ENCODE peak calls at places on chromosome 20, in seven cellular contexts. N is naive thymus-derived CD4-positive, alpha-beta T cell; E is lung; V is heart right ventricle; K is CD4-positive, alpha-beta memory T cell; I is CD8-positive, alpha-beta T cell; Q is OCI-LY7. S is an unnamed sample. For H3K36me3, the result is how much of the 10 kb centered on the place peaks cover.

GRCh38 chr20:43409041-43409913 is 48.4 kb upstream of the SRSF6 start:
- DNase-seq in N (no peak), E (no peak), V (no peak), K (no peak), I (no peak), Q (peak), S (peak)

GRCh38 chr20:57663241-57663640 is 43.0 kb upstream of the ZBP1 start:
- DNase-seq in N (no peak), E (no peak), V (no peak), K (no peak), I (no peak), Q (no peak), S (no peak)

GRCh38 chr20:37706298-37706697 is 12.5 kb downstream of the CTNNBL1 start:
- DNase-seq in N (no peak), E (no peak), V (no peak), K (no peak), I (no peak), Q (no peak), S (no peak)

GRCh38 chr20:57934007-57934805 is 224.4 kb upstream of the PMEPA1 start:
- DNase-seq in N (no peak), E (no peak), V (no peak), K (no peak), I (no peak), Q (no peak), S (no peak)

GRCh38 chr20:34390769-34391447 is 27.8 kb downstream of the ITCH start:
- DNase-seq in N (no peak), E (peak), V (no peak), K (no peak), I (peak), Q (no peak), S (peak)

GRCh38 chr20:14235355-14235754 is 102.1 kb downstream of the FLRT3 start:
- DNase-seq in N (no peak), E (no peak), V (no peak), K (no peak), I (no peak), Q (no peak), S (no peak)

GRCh38 chr20:20603339-20603990 is 109.0 kb downstream of the RALGAPA2 start:
- DNase-seq in N (no peak), E (no peak), V (no peak), K (peak), I (no peak), Q (peak), S (peak)

GRCh38 chr20:40938020-40938419 is 90.6 kb upstream of the TOP1 start:
- DNase-seq in N (no peak), E (no peak), V (no peak), K (no peak), I (no peak), Q (peak), S (no peak)

GRCh38 chr20:37265152-37265551 is 3.5 kb upstream of the GHRH start:
- DNase-seq in N (no peak), E (no peak), V (no peak), K (no peak), I (no peak), Q (peak), S (no peak)

GRCh38 chr20:10922521-10922920 is 248.7 kb upstream of the JAG1 start:
- DNase-seq in N (no peak), E (no peak), V (no peak), K (no peak), I (no peak), Q (no peak), S (no peak)

GRCh38 chr20:826695-827323 is 6.7 kb upstream of the FAM110A start:
- DNase-seq in N (no peak), E (no peak), V (no peak), K (no peak), I (no peak), Q (no peak), S (no peak)

GRCh38 chr20:14319704-14320103 is 17.7 kb downstream of the FLRT3 start:
- DNase-seq in N (no peak), E (no peak), V (no peak), K (no peak), I (no peak), Q (no peak), S (no peak)

GRCh38 chr20:22554391-22554790 is 30.0 kb downstream of the FOXA2 start:
- DNase-seq in N (no peak), E (no peak), V (no peak), K (no peak), I (no peak), Q (no peak), S (no peak)

GRCh38 chr20:38049800-38050199 is 16.3 kb downstream of the RPRD1B start:
- DNase-seq in N (no peak), E (no peak), V (no peak), K (no peak), I (no peak), Q (no peak), S (no peak)

GRCh38 chr20:38242848-38243449 is 17.6 kb downstream of the KIAA1755 start:
- DNase-seq in N (no peak), E (no peak), V (no peak), K (no peak), I (no peak), Q (peak), S (peak)

GRCh38 chr20:830011-830521 is 3.4 kb upstream of the FAM110A start:
- DNase-seq in N (no peak), E (no peak), V (no peak), K (no peak), I (no peak), Q (no peak), S (no peak)

GRCh38 chr20:37095108-37095608 is 639 bp downstream of the RBL1 start:
- DNase-seq in N (peak), E (no peak), V (no peak), K (peak), I (peak), Q (peak), S (peak)

GRCh38 chr20:39326050-39326449 is 363.9 kb downstream of the DHX35 start:
- DNase-seq in N (no peak), E (no peak), V (no peak), K (no peak), I (no peak), Q (no peak), S (no peak)

GRCh38 chr20:10428008-10428407 is 6.0 kb downstream of the MKKS start:
- DNase-seq in N (no peak), E (no peak), V (no peak), K (no peak), I (no peak), Q (no peak), S (no peak)

GRCh38 chr20:57793421-57793820 is 83.6 kb upstream of the PMEPA1 start:
- DNase-seq in N (no peak), E (no peak), V (no peak), K (no peak), I (no peak), Q (no peak), S (no peak)

GRCh38 chr20:3889489-3890409 is 562 bp downstream of the PANK2 start:
- DNase-seq in N (peak), E (peak), V (peak), K (peak), I (peak), Q (peak), S (peak)

GRCh38 chr20:17969884-17970409 is 1.1 kb downstream of the MGME1 start:
- DNase-seq in N (peak), E (peak), V (no peak), K (peak), I (peak), Q (peak), S (no peak)

GRCh38 chr20:17969276-17969883 is 562 bp downstream of the MGME1 start:
- DNase-seq in N (peak), E (no peak), V (no peak), K (no peak), I (no peak), Q (peak), S (peak)

GRCh38 chr20:17967595-17968365 is 814 bp downstream of the SNX5 start:
- DNase-seq in N (no peak), E (no peak), V (no peak), K (no peak), I (peak), Q (peak), S (no peak)

GRCh38 chr20:17966432-17967312 is 1.9 kb downstream of the SNX5 start:
- DNase-seq in N (peak), E (no peak), V (no peak), K (peak), I (no peak), Q (peak), S (no peak)

DNA sequence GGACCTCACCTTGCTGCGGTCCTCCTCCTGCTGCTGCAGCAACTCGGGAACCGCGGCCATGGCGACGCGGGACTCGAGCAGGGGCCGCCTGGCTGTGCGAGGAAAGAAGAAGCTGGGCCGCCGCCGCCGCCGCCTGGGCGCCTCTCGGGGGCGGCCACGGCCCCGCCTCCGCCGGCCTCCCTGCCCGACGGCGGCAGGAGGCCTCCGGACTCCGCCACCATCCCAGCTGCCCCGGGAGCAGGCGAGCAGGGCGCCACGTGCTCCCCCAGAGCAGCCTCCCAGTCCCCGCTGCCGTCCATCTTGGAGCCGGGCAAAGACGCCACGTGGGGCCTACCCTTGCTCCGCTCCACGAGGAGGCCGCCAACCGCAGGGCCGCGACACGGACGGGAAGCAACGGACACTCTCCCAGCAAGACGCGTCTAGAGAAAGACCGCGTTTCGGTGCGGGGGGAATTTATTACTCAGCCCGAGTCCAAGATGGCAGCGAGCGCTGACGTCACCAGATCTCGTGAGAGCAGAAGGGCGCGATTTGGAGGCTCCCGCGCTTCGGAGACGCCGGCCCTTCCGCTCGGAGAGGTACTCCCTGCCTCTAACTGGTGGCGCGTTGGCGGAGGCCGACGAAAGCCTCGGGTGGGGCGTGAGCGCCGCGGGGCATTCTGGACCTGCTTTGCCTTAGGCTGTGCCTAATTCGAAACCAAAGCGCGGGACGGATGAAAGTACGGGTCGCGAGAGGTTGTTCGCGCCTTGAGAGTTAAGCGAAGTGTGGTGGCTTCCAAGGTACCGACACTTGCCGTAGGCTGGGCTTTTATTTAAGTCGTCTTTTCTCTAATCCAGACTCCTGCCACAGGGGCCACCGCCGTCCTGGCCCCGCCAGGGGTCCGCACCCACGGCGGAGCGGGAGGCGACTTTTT is at the start of the genes MGME1 and SNX5:
- DNase-seq in N (peak), E (peak), V (peak), K (peak), I (peak), Q (peak), S (peak)
- H3K36me3 ChIP-seq in N (under half), E (under half), V (under half), K (under half), I (under half), Q (half or more), S (half or more)

GRCh38 chr20:49259799-49260198 is 18.1 kb downstream of the ZNFX1 start:
- DNase-seq in N (no peak), E (no peak), V (no peak), K (no peak), I (no peak), Q (no peak), S (no peak)
- H3K36me3 ChIP-seq in N (under half), E (half or more), V (half or more), K (half or more), I (half or more), Q (half or more), S (half or more)

DNA sequence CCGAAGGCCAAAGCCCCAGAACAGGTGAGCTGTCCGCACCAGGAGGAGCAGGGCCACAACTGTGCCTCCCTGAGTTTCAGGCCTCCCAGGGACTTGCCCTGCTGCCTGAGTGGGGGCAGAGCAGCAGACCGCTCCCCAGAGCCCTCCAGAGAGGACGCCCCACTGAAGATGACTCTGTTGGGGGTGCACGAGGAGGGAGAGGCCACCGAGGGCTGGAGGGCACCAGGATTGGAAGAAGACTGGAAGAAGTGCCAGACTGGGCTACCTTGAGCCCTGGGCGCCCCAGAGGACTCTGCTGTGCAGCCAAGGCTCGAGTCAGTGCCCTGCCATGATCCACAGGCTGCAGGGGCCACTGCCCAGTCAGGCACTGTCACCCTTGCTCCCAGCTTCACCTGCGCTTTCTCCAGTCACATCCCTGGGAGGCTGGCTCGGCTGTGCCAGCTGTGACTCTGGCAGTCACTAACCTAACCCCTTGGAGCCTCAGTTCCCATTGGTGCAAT is 11.3 kb downstream of the CST7 start:
- DNase-seq in N (no peak), E (no peak), V (no peak), K (no peak), I (no peak), Q (no peak), S (no peak)
- H3K36me3 ChIP-seq in N (under half), E (under half), V (half or more), K (under half), I (under half), Q (under half), S (half or more)

DNA sequence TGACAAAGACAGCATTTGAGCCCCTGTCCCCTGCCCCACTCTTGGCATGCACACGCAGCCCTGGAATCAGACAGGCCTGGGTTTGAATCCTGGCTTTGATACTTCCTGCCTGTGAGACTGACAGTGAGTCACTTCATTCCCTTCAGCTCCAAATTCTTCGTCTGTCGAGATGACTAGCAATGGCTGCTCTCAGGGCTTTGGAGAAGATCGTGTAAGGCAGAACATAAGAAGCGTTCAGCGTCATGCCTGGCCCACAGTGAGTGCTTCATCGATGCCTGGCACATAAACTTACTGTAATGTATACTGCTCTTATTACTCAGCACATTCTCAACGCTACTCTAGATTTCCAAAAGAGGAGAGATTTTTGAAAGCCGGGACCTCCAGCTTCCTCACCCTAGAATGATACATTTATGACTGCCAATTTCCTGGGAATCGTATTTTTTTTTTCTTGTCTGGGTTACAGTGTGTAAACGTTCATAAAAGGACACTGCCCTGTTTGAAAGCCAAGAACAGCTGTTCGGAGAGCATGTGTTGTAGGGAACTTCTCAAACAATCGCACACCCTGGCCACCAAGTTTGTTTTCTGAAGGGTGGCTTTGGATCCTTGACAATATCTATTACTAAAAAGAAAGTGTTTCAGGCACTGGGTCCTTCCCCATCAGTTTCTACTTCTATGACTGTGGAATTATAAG is 16.2 kb upstream of the BCAS1 start:
- DNase-seq in N (no peak), E (no peak), V (no peak), K (no peak), I (no peak), Q (no peak), S (no peak)
- H3K36me3 ChIP-seq in N (under half), E (under half), V (under half), K (under half), I (under half), Q (under half), S (under half)

DNA sequence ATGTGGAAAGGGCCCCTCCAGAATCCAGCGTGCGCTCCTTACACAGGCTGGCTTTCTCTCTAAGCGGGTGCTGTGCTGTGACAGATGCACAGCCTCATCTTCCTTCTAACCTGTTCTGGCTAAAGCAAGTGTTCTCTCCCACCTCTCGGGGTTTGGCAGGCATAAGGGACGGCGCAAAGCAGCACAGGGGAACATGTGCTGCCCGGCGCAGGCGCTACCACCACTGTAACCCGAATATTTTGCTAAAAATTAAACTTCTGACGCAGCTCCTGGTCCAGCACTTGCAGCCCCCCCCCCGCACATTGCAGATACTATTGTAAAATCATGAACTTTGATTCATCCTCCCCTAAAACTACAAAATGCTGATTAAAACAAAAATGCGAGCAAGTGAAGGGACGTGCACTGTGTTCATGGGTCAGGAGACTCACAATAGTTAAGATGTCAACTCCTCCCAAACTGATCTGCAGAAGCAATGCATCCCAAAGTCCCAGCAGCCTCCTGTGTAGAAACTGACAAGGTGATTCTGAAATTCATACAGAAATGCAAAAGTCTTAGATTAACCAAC is 43.0 kb downstream of the TAF4 start:
- DNase-seq in N (no peak), E (no peak), V (no peak), K (no peak), I (no peak), Q (no peak), S (no peak)
- H3K36me3 ChIP-seq in N (under half), E (under half), V (under half), K (under half), I (under half), Q (under half), S (under half)

GRCh38 chr20:59159822-59160740 is 3.5 kb upstream of the ZNF831 start:
- DNase-seq in N (no peak), E (no peak), V (no peak), K (no peak), I (no peak), Q (peak), S (no peak)
- H3K36me3 ChIP-seq in N (under half), E (under half), V (under half), K (under half), I (under half), Q (under half), S (under half)

S was measured in WERI-Rb-1.